ENCODE peak calls at places on chromosomes 7 and 10, in nine cellular contexts. W is amniotic stem cell; V is COLO829; E is NCI-H1092; Y is dorsolateral prefrontal cortex; C is heart right ventricle; Z is stimulated activated CD4-positive, alpha-beta T cell treated with anti-CD3 and anti-CD28 coated beads, Interleukin-4, amount 100 ng/mL, for 24 hours; Q is GM12891; I is uterus. O is an unnamed sample.

GRCh38 chr7:5230272-5231067 is 40.4 kb downstream of the WIPI2 start:
- DNase-seq in Y (peak), C (no peak), W (no peak), Z (no peak), V (no peak), I (no peak), Q (no peak), E (no peak), O (no peak)

GRCh38 chr10:71696635-71697326 is 22.8 kb downstream of the C10orf105 start:
- DNase-seq in W (no peak), Y (no peak), I (peak), C (peak), V (peak), Z (peak), E (peak), Q (peak), O (no peak)

GRCh38 chr7:41628926-41629325 is 74.0 kb downstream of the INHBA start:
- DNase-seq in Q (no peak), V (no peak), Y (no peak), I (no peak), E (no peak), W (no peak), Z (no peak), C (peak), O (no peak)

GRCh38 chr7:23529262-23529859 is 2.4 kb downstream of the TRA2A start:
- DNase-seq in Y (no peak), C (no peak), Q (no peak), W (no peak), E (no peak), V (no peak), I (no peak), Z (no peak), O (no peak)

GRCh38 chr7:117673367-117673766 is 193.5 kb downstream of the CFTR start:
- DNase-seq in V (no peak), E (peak), Z (no peak), I (no peak), Q (no peak), Y (peak), W (no peak), C (peak), O (no peak)

GRCh38 chr7:127786184-127786583 is 134.2 kb downstream of the SND1 start:
- DNase-seq in Z (no peak), Y (no peak), V (no peak), I (no peak), E (no peak), Q (no peak), C (no peak), W (no peak), O (no peak)

GRCh38 chr7:1910827-1911226 is 240.8 kb downstream of the ELFN1 start:
- DNase-seq in W (no peak), Y (no peak), Q (no peak), C (no peak), I (no peak), Z (no peak), E (no peak), V (no peak), O (no peak)

GRCh38 chr7:5777932-5778331 is 3.5 kb downstream of the RNF216 start:
- DNase-seq in Y (no peak), V (no peak), W (no peak), C (no peak), Q (no peak), I (no peak), Z (no peak), E (no peak), O (no peak)

GRCh38 chr10:44395902-44396670 is 11.2 kb upstream of the CXCL12 start:
- DNase-seq in E (no peak), Y (no peak), I (peak), Z (no peak), W (no peak), Q (no peak), C (no peak), V (no peak), O (no peak)

GRCh38 chr7:20229652-20230500 is 12.7 kb upstream of the MACC1 start:
- DNase-seq in I (no peak), W (peak), V (peak), C (no peak), E (no peak), Y (no peak), Z (no peak), Q (no peak), O (no peak)

GRCh38 chr10:43234471-43235041 is 32.3 kb downstream of the RASGEF1A start:
- DNase-seq in W (no peak), Q (no peak), Y (no peak), C (no peak), Z (no peak), V (no peak), E (no peak), I (peak), O (no peak)

GRCh38 chr10:124324451-124324850 is 94.3 kb downstream of the OAT start:
- DNase-seq in C (no peak), I (no peak), Q (no peak), Z (no peak), W (no peak), Y (no peak), V (no peak), E (no peak), O (no peak)

GRCh38 chr7:65798111-65799075 is 74.5 kb upstream of the VKORC1L1 start:
- DNase-seq in W (no peak), E (no peak), C (no peak), V (no peak), Q (no peak), Z (no peak), I (no peak), Y (no peak), O (no peak)

GRCh38 chr10:69994262-69994661 is 58.4 kb upstream of the MACROH2A2 start:
- DNase-seq in Z (no peak), I (peak), W (no peak), C (peak), Y (no peak), E (no peak), Q (peak), V (peak), O (no peak)

GRCh38 chr7:101522021-101522420 is 107.1 kb downstream of the MYL10 start:
- DNase-seq in I (no peak), Z (no peak), E (no peak), V (no peak), C (no peak), W (no peak), Y (no peak), Q (no peak), O (no peak)

GRCh38 chr10:131802991-131803390 is 97.8 kb upstream of the PPP2R2D start:
- DNase-seq in W (no peak), Q (no peak), E (no peak), C (no peak), V (no peak), Z (no peak), I (no peak), Y (no peak), O (no peak)

GRCh38 chr10:33260403-33261239 is 73.8 kb downstream of the NRP1 start:
- DNase-seq in Y (no peak), W (no peak), Z (no peak), I (no peak), E (no peak), C (no peak), Q (no peak), V (no peak), O (no peak)

GRCh38 chr10:117948493-117948892 is 98.2 kb downstream of the RAB11FIP2 start:
- DNase-seq in C (no peak), Z (no peak), Q (no peak), Y (no peak), I (no peak), W (no peak), V (no peak), E (no peak), O (no peak)

GRCh38 chr10:1272079-1272478 is 215.9 kb downstream of the WDR37 start:
- DNase-seq in I (no peak), Q (no peak), Y (no peak), V (no peak), W (no peak), C (no peak), E (no peak), Z (no peak), O (no peak)

GRCh38 chr7:151395036-151395367 is 14.8 kb downstream of the WDR86 start:
- DNase-seq in V (no peak), Y (no peak), W (no peak), C (no peak), E (no peak), Q (no peak), I (no peak), Z (no peak), O (no peak)

GRCh38 chr10:29535012-29535777 is 99.6 kb downstream of the SVIL start:
- DNase-seq in W (peak), E (no peak), I (peak), V (peak), Q (no peak), Y (peak), C (no peak), Z (no peak), O (no peak)

GRCh38 chr7:45698527-45699309 is 124.5 kb downstream of the ADCY1 start:
- DNase-seq in Z (peak), C (no peak), V (no peak), Q (no peak), W (no peak), E (no peak), I (no peak), Y (no peak), O (no peak)

GRCh38 chr10:109978481-109978880 is 29.3 kb upstream of the ADD3 start:
- DNase-seq in Q (no peak), W (no peak), I (peak), V (peak), Z (peak), C (peak), E (no peak), Y (no peak), O (no peak)

GRCh38 chr7:12907774-12908173 is 220.3 kb downstream of the ARL4A start:
- DNase-seq in W (no peak), Y (no peak), V (no peak), E (no peak), C (no peak), Z (no peak), Q (no peak), I (no peak), O (no peak)

GRCh38 chr7:140726304-140726703 is 29.8 kb downstream of the NDUFB2 start:
- DNase-seq in W (no peak), C (no peak), V (peak), E (no peak), Q (no peak), I (no peak), Z (no peak), Y (no peak), O (no peak)

GRCh38 chr7:105277341-105277740 is 111.4 kb downstream of the SRPK2 start:
- DNase-seq in E (no peak), W (no peak), Z (no peak), Q (no peak), V (no peak), I (no peak), Y (no peak), C (no peak), O (no peak)

GRCh38 chr7:22487978-22488642 is 11.9 kb downstream of the STEAP1B start:
- DNase-seq in Z (no peak), E (no peak), W (no peak), I (no peak), V (no peak), Q (no peak), C (no peak), Y (no peak), O (no peak)

GRCh38 chr7:100141554-100141949 is 7.2 kb upstream of the LAMTOR4 start:
- DNase-seq in W (no peak), I (no peak), Z (no peak), Q (no peak), V (no peak), E (no peak), Y (no peak), C (no peak), O (no peak)

GRCh38 chr7:18900801-18901200 is 216.6 kb downstream of the TWIST1 start:
- DNase-seq in V (no peak), Z (no peak), I (no peak), Y (no peak), E (no peak), Q (no peak), W (no peak), C (no peak), O (no peak)